ENCODE peak calls at places on chromosome 7, in eight cellular contexts. H is activated gamma-delta T cell, I is breast epithelium, F is RWPE1, D is lung, Y is aorta, N is NCI-H1694 treated with DMSO at 0.1 percent for 48 hours, T is HuH-7.5. O is an unnamed sample.

GRCh38 chr7:20216637-20217036 is 547 bp downstream of the MACC1 start:
- DNase-seq in H (no peak), I (no peak), F (no peak), D (no peak), Y (no peak), N (no peak), T (no peak), O (no peak)

GRCh38 chr7:14504134-14504533 is 398.4 kb downstream of the DGKB start:
- DNase-seq in H (no peak), I (no peak), F (no peak), D (no peak), Y (no peak), N (peak; percentile 33), T (no peak), O (no peak)

GRCh38 chr7:21507627-21508343 is 35.1 kb upstream of the DNAH11 start:
- DNase-seq in H (no peak), I (no peak), F (no peak), D (peak; percentile 43), Y (no peak), N (no peak), T (no peak), O (peak; percentile 59)

GRCh38 chr7:87599336-87599735 is 1.3 kb downstream of the ABCB1 start:
- DNase-seq in H (no peak), I (no peak), F (no peak), D (no peak), Y (peak; percentile 57), N (no peak), T (peak; percentile 22), O (no peak)

GRCh38 chr7:72805526-72806494 is 22.2 kb downstream of the TYW1B start:
- DNase-seq in H (no peak), I (no peak), F (no peak), D (no peak), Y (no peak), N (no peak), T (no peak), O (no peak)

GRCh38 chr7:43583424-43584199 is 704 bp downstream of the STK17A start:
- DNase-seq in H (peak; percentile 57), I (peak; percentile 56), F (no peak), D (peak; percentile 78), Y (peak; percentile 83), N (peak; percentile 33), T (peak; percentile 29), O (peak; percentile 78)

GRCh38 chr7:27204851-27205322 is 5.0 kb upstream of the HOXA13 start:
- DNase-seq in H (no peak), I (no peak), F (no peak), D (no peak), Y (no peak), N (no peak), T (no peak), O (no peak)

GRCh38 chr7:101923276-101923985 is 106.0 kb downstream of the CUX1 start:
- DNase-seq in H (no peak), I (peak; percentile 34), F (no peak), D (no peak), Y (peak; percentile 44), N (no peak), T (no peak), O (no peak)

GRCh38 chr7:1100886-1101579 is 13.1 kb downstream of the GPER1 start:
- DNase-seq in H (no peak), I (no peak), F (no peak), D (no peak), Y (no peak), N (no peak), T (no peak), O (no peak)

GRCh38 chr7:43006008-43006407 is 73.8 kb downstream of the MRPL32 start:
- DNase-seq in H (no peak), I (no peak), F (no peak), D (no peak), Y (no peak), N (no peak), T (no peak), O (no peak)

O was measured in testis.